ENCODE peak calls at places on chromosomes 7 and 10, in nine cellular contexts. One of them, this sample, is unnamed.

GRCh38 chr7:30988346-30989005 is 24.7 kb downstream of the GHRHR start:
- DNase-seq in SK-N-SH: peak
- DNase-seq in K562: no peak
- DNase-seq in esophagus muscularis mucosa: no peak
- DNase-seq in suprapubic skin: no peak
- DNase-seq in upper lobe of left lung: peak
- DNase-seq in sigmoid colon: peak
- DNase-seq in H1: no peak
- DNase-seq in transverse colon: peak
- DNase-seq in this sample: peak

GRCh38 chr10:95330966-95331453 is 40.2 kb upstream of the PDLIM1 start:
- DNase-seq in SK-N-SH: no peak
- DNase-seq in K562: no peak
- DNase-seq in esophagus muscularis mucosa: no peak
- DNase-seq in suprapubic skin: no peak
- DNase-seq in upper lobe of left lung: no peak
- DNase-seq in sigmoid colon: no peak
- DNase-seq in H1: no peak
- DNase-seq in transverse colon: no peak
- DNase-seq in this sample: no peak

GRCh38 chr10:114388275-114388674 is 16.0 kb downstream of the AFAP1L2 start:
- DNase-seq in SK-N-SH: no peak
- DNase-seq in K562: no peak
- DNase-seq in esophagus muscularis mucosa: no peak
- DNase-seq in suprapubic skin: no peak
- DNase-seq in upper lobe of left lung: no peak
- DNase-seq in sigmoid colon: no peak
- DNase-seq in H1: no peak
- DNase-seq in transverse colon: no peak
- DNase-seq in this sample: no peak

GRCh38 chr10:133357293-133358151 is at the start of gene FUOM:
- DNase-seq in SK-N-SH: peak
- DNase-seq in K562: peak
- DNase-seq in esophagus muscularis mucosa: no peak
- DNase-seq in suprapubic skin: no peak
- DNase-seq in upper lobe of left lung: peak
- DNase-seq in sigmoid colon: no peak
- DNase-seq in H1: peak
- DNase-seq in transverse colon: peak
- DNase-seq in this sample: no peak

GRCh38 chr7:24830440-24831050 is 73.3 kb upstream of the GSDME start:
- DNase-seq in SK-N-SH: no peak
- DNase-seq in K562: no peak
- DNase-seq in esophagus muscularis mucosa: no peak
- DNase-seq in suprapubic skin: no peak
- DNase-seq in upper lobe of left lung: no peak
- DNase-seq in sigmoid colon: no peak
- DNase-seq in H1: no peak
- DNase-seq in transverse colon: no peak
- DNase-seq in this sample: no peak

GRCh38 chr10:114767101-114767588 is 54.4 kb upstream of the FHIP2A start:
- DNase-seq in SK-N-SH: peak
- DNase-seq in K562: no peak
- DNase-seq in esophagus muscularis mucosa: no peak
- DNase-seq in suprapubic skin: no peak
- DNase-seq in upper lobe of left lung: no peak
- DNase-seq in sigmoid colon: no peak
- DNase-seq in H1: no peak
- DNase-seq in transverse colon: no peak
- DNase-seq in this sample: no peak

GRCh38 chr10:19480296-19480695 is 335.9 kb upstream of the PLXDC2 start:
- DNase-seq in SK-N-SH: no peak
- DNase-seq in K562: no peak
- DNase-seq in esophagus muscularis mucosa: no peak
- DNase-seq in suprapubic skin: no peak
- DNase-seq in upper lobe of left lung: no peak
- DNase-seq in sigmoid colon: no peak
- DNase-seq in H1: no peak
- DNase-seq in transverse colon: no peak
- DNase-seq in this sample: no peak

GRCh38 chr7:99141756-99142726 is 1.9 kb downstream of the SMURF1 start:
- DNase-seq in SK-N-SH: peak
- DNase-seq in K562: peak
- DNase-seq in esophagus muscularis mucosa: peak
- DNase-seq in suprapubic skin: peak
- DNase-seq in upper lobe of left lung: peak
- DNase-seq in sigmoid colon: peak
- DNase-seq in H1: peak
- DNase-seq in transverse colon: peak
- DNase-seq in this sample: peak

GRCh38 chr7:39240864-39241263 is 263.2 kb downstream of the POU6F2 start:
- DNase-seq in SK-N-SH: no peak
- DNase-seq in K562: no peak
- DNase-seq in esophagus muscularis mucosa: no peak
- DNase-seq in suprapubic skin: no peak
- DNase-seq in upper lobe of left lung: no peak
- DNase-seq in sigmoid colon: no peak
- DNase-seq in H1: no peak
- DNase-seq in transverse colon: no peak
- DNase-seq in this sample: no peak

GRCh38 chr7:100879685-100880261 is 4.9 kb downstream of the SRRT start:
- DNase-seq in SK-N-SH: peak
- DNase-seq in K562: no peak
- DNase-seq in esophagus muscularis mucosa: no peak
- DNase-seq in suprapubic skin: no peak
- DNase-seq in upper lobe of left lung: no peak
- DNase-seq in sigmoid colon: no peak
- DNase-seq in H1: no peak
- DNase-seq in transverse colon: no peak
- DNase-seq in this sample: no peak

GRCh38 chr7:97133166-97133565 is 15.7 kb downstream of the SDHAF3 start:
- DNase-seq in SK-N-SH: no peak
- DNase-seq in K562: no peak
- DNase-seq in esophagus muscularis mucosa: no peak
- DNase-seq in suprapubic skin: no peak
- DNase-seq in upper lobe of left lung: no peak
- DNase-seq in sigmoid colon: no peak
- DNase-seq in H1: no peak
- DNase-seq in transverse colon: no peak
- DNase-seq in this sample: no peak

GRCh38 chr10:126536148-126536547 is 134.3 kb downstream of the C10orf90 start:
- DNase-seq in SK-N-SH: no peak
- DNase-seq in K562: peak
- DNase-seq in esophagus muscularis mucosa: peak
- DNase-seq in suprapubic skin: no peak
- DNase-seq in upper lobe of left lung: no peak
- DNase-seq in sigmoid colon: no peak
- DNase-seq in H1: no peak
- DNase-seq in transverse colon: no peak
- DNase-seq in this sample: no peak

GRCh38 chr10:25849971-25850370 is 84.1 kb upstream of the MYO3A start:
- DNase-seq in SK-N-SH: no peak
- DNase-seq in K562: no peak
- DNase-seq in esophagus muscularis mucosa: no peak
- DNase-seq in suprapubic skin: no peak
- DNase-seq in upper lobe of left lung: no peak
- DNase-seq in sigmoid colon: no peak
- DNase-seq in H1: no peak
- DNase-seq in transverse colon: no peak
- DNase-seq in this sample: no peak

GRCh38 chr7:110944966-110945644 is 145.8 kb upstream of the LRRN3 start:
- DNase-seq in SK-N-SH: no peak
- DNase-seq in K562: peak
- DNase-seq in esophagus muscularis mucosa: no peak
- DNase-seq in suprapubic skin: no peak
- DNase-seq in upper lobe of left lung: no peak
- DNase-seq in sigmoid colon: no peak
- DNase-seq in H1: no peak
- DNase-seq in transverse colon: no peak
- DNase-seq in this sample: no peak

GRCh38 chr7:30752484-30752883 is 549 bp downstream of the INMT start:
- DNase-seq in SK-N-SH: no peak
- DNase-seq in K562: no peak
- DNase-seq in esophagus muscularis mucosa: no peak
- DNase-seq in suprapubic skin: no peak
- DNase-seq in upper lobe of left lung: no peak
- DNase-seq in sigmoid colon: no peak
- DNase-seq in H1: no peak
- DNase-seq in transverse colon: no peak
- DNase-seq in this sample: no peak

GRCh38 chr7:101058355-101058754 is 26.9 kb upstream of the TRIM56 start:
- DNase-seq in SK-N-SH: no peak
- DNase-seq in K562: peak
- DNase-seq in esophagus muscularis mucosa: no peak
- DNase-seq in suprapubic skin: no peak
- DNase-seq in upper lobe of left lung: no peak
- DNase-seq in sigmoid colon: no peak
- DNase-seq in H1: no peak
- DNase-seq in transverse colon: peak
- DNase-seq in this sample: peak

GRCh38 chr7:4641091-4641666 is 40.9 kb upstream of the FOXK1 start:
- DNase-seq in SK-N-SH: no peak
- DNase-seq in K562: no peak
- DNase-seq in esophagus muscularis mucosa: no peak
- DNase-seq in suprapubic skin: no peak
- DNase-seq in upper lobe of left lung: no peak
- DNase-seq in sigmoid colon: no peak
- DNase-seq in H1: no peak
- DNase-seq in transverse colon: no peak
- DNase-seq in this sample: no peak

GRCh38 chr10:32943854-32944661 is 14.0 kb downstream of the ITGB1 start:
- DNase-seq in SK-N-SH: no peak
- DNase-seq in K562: no peak
- DNase-seq in esophagus muscularis mucosa: no peak
- DNase-seq in suprapubic skin: peak
- DNase-seq in upper lobe of left lung: peak
- DNase-seq in sigmoid colon: peak
- DNase-seq in H1: no peak
- DNase-seq in transverse colon: peak
- DNase-seq in this sample: no peak

GRCh38 chr10:23338155-23338828 is 6.3 kb downstream of the C10orf67 start:
- DNase-seq in SK-N-SH: no peak
- DNase-seq in K562: peak
- DNase-seq in esophagus muscularis mucosa: peak
- DNase-seq in suprapubic skin: no peak
- DNase-seq in upper lobe of left lung: no peak
- DNase-seq in sigmoid colon: no peak
- DNase-seq in H1: no peak
- DNase-seq in transverse colon: no peak
- DNase-seq in this sample: no peak

DNA sequence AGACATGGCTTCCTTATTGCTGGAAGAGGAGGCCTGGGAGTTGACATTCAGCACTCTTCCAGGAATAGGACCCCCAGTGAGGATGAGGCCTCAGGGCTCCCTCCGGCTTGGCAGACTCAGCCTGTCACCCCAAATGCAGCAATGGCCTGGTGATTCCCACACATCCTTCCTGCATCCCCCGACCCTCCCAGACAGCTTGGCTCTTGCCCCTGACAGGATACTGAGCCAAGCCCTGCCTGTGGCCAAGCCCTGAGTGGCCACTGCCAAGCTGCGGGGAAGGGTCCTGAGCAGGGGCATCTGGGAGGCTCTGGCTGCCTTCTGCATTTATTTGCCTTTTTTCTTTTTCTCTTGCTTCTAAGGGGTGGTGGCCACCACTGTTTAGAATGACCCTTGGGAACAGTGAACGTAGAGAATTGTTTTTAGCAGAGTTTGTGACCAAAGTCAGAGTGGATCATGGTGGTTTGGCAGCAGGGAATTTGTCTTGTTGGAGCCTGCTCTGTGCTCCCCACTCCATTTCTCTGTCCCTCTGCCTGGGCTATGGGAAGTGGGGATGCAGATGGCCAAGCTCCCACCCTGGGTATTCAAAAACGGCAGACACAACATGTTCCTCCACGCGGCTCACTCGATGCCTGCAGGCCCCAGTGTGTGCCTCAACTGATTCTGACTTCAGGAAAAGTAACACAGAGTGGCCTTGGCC is 4.3 kb downstream of the PGAM2 start:
- DNase-seq in SK-N-SH: no peak
- DNase-seq in K562: no peak
- DNase-seq in esophagus muscularis mucosa: no peak
- DNase-seq in suprapubic skin: peak
- DNase-seq in upper lobe of left lung: peak
- DNase-seq in sigmoid colon: peak
- DNase-seq in H1: no peak
- DNase-seq in transverse colon: peak
- DNase-seq in this sample: no peak
- TF ChIP-seq POLR2AphosphoS5 in SK-N-SH: no peak
- TF ChIP-seq POLR2AphosphoS5 in K562: no peak
- TF ChIP-seq POLR2AphosphoS5 in esophagus muscularis mucosa: no peak
- TF ChIP-seq POLR2AphosphoS5 in suprapubic skin: no peak
- TF ChIP-seq POLR2AphosphoS5 in upper lobe of left lung: no peak
- TF ChIP-seq POLR2AphosphoS5 in sigmoid colon: no peak
- TF ChIP-seq POLR2AphosphoS5 in H1: no peak
- TF ChIP-seq POLR2AphosphoS5 in transverse colon: no peak
- TF ChIP-seq POLR2AphosphoS5 in this sample: no peak

DNA sequence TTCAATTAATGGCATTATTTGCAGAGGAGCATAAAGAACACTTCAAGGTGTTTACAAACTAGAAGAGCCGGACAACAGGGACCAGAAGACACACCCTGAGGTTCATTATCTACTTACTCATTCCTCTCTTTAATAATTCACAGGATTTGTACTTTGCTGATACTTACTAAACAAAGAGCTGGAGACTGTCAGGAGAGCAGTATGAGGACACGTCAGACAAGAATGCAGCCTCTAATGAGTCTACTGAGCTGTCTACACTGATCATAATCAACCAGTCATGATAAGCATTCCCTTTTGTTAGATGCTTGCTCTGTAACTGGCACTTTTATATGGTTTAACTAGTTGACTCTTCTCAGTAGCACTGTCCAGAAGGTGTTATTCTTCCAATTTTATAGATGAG is 243.4 kb upstream of the CDC14C start:
- DNase-seq in SK-N-SH: no peak
- DNase-seq in K562: no peak
- DNase-seq in esophagus muscularis mucosa: no peak
- DNase-seq in suprapubic skin: no peak
- DNase-seq in upper lobe of left lung: no peak
- DNase-seq in sigmoid colon: no peak
- DNase-seq in H1: no peak
- DNase-seq in transverse colon: no peak
- DNase-seq in this sample: no peak
- TF ChIP-seq EP300 in SK-N-SH: no peak
- TF ChIP-seq EP300 in K562: no peak
- TF ChIP-seq EP300 in esophagus muscularis mucosa: no peak
- TF ChIP-seq EP300 in suprapubic skin: no peak
- TF ChIP-seq EP300 in upper lobe of left lung: no peak
- TF ChIP-seq EP300 in sigmoid colon: no peak
- TF ChIP-seq EP300 in H1: no peak
- TF ChIP-seq EP300 in transverse colon: no peak
- TF ChIP-seq EP300 in this sample: no peak

GRCh38 chr10:113007343-113007771 is 57.3 kb downstream of the TCF7L2 start:
- DNase-seq in SK-N-SH: no peak
- DNase-seq in K562: no peak
- DNase-seq in esophagus muscularis mucosa: no peak
- DNase-seq in suprapubic skin: no peak
- DNase-seq in upper lobe of left lung: no peak
- DNase-seq in sigmoid colon: no peak
- DNase-seq in H1: no peak
- DNase-seq in transverse colon: no peak
- DNase-seq in this sample: no peak
- H3K4me3 ChIP-seq in SK-N-SH: no peak
- H3K4me3 ChIP-seq in K562: no peak
- H3K4me3 ChIP-seq in esophagus muscularis mucosa: no peak
- H3K4me3 ChIP-seq in suprapubic skin: no peak
- H3K4me3 ChIP-seq in upper lobe of left lung: no peak
- H3K4me3 ChIP-seq in sigmoid colon: no peak
- H3K4me3 ChIP-seq in H1: no peak
- H3K4me3 ChIP-seq in transverse colon: no peak
- H3K4me3 ChIP-seq in this sample: no peak

GRCh38 chr10:109931153-109931552 is 7.8 kb upstream of the XPNPEP1 start:
- DNase-seq in SK-N-SH: no peak
- DNase-seq in K562: no peak
- DNase-seq in esophagus muscularis mucosa: no peak
- DNase-seq in suprapubic skin: peak
- DNase-seq in upper lobe of left lung: no peak
- DNase-seq in sigmoid colon: no peak
- DNase-seq in H1: no peak
- DNase-seq in transverse colon: no peak
- DNase-seq in this sample: no peak
- TF ChIP-seq POLR2AphosphoS5 in SK-N-SH: no peak
- TF ChIP-seq POLR2AphosphoS5 in K562: no peak
- TF ChIP-seq POLR2AphosphoS5 in esophagus muscularis mucosa: no peak
- TF ChIP-seq POLR2AphosphoS5 in suprapubic skin: no peak
- TF ChIP-seq POLR2AphosphoS5 in upper lobe of left lung: no peak
- TF ChIP-seq POLR2AphosphoS5 in sigmoid colon: no peak
- TF ChIP-seq POLR2AphosphoS5 in H1: no peak
- TF ChIP-seq POLR2AphosphoS5 in transverse colon: no peak
- TF ChIP-seq POLR2AphosphoS5 in this sample: no peak

This sample was measured in stomach.